ENCODE peak calls at places on chromosomes 7 and 10, in seven cellular contexts. One of them, this sample, is unnamed.

GRCh38 chr7:108431099-108431498 is 25.1 kb downstream of the NRCAM start:
- DNase-seq in neuronal stem cell: no peak
- DNase-seq in mesendoderm: no peak
- DNase-seq in H9: no peak
- DNase-seq in trophoblast cell: no peak
- DNase-seq in mesenchymal stem cell: no peak
- DNase-seq in H1: no peak
- DNase-seq in this sample: no peak

GRCh38 chr10:43845121-43845520 is 196.4 kb upstream of the ZNF32 start:
- DNase-seq in neuronal stem cell: no peak
- DNase-seq in mesendoderm: no peak
- DNase-seq in H9: no peak
- DNase-seq in trophoblast cell: no peak
- DNase-seq in mesenchymal stem cell: no peak
- DNase-seq in H1: no peak
- DNase-seq in this sample: no peak

GRCh38 chr7:53811555-53812079 is 730.6 kb upstream of the VSTM2A start:
- DNase-seq in neuronal stem cell: no peak
- DNase-seq in mesendoderm: no peak
- DNase-seq in H9: no peak
- DNase-seq in trophoblast cell: peak
- DNase-seq in mesenchymal stem cell: no peak
- DNase-seq in H1: no peak
- DNase-seq in this sample: no peak

GRCh38 chr7:131652194-131652593 is 95.8 kb upstream of the PODXL start:
- DNase-seq in neuronal stem cell: no peak
- DNase-seq in mesendoderm: no peak
- DNase-seq in H9: no peak
- DNase-seq in trophoblast cell: no peak
- DNase-seq in mesenchymal stem cell: no peak
- DNase-seq in H1: no peak
- DNase-seq in this sample: no peak

GRCh38 chr10:123614888-123615287 is 51.3 kb upstream of the GPR26 start:
- DNase-seq in neuronal stem cell: peak
- DNase-seq in mesendoderm: peak
- DNase-seq in H9: peak
- DNase-seq in trophoblast cell: peak
- DNase-seq in mesenchymal stem cell: no peak
- DNase-seq in H1: peak
- DNase-seq in this sample: peak

GRCh38 chr7:116142850-116143249 is 67.5 kb upstream of the TES start:
- DNase-seq in neuronal stem cell: no peak
- DNase-seq in mesendoderm: no peak
- DNase-seq in H9: no peak
- DNase-seq in trophoblast cell: no peak
- DNase-seq in mesenchymal stem cell: no peak
- DNase-seq in H1: no peak
- DNase-seq in this sample: no peak

GRCh38 chr7:20033621-20034200 is 183.5 kb downstream of the MACC1 start:
- DNase-seq in neuronal stem cell: no peak
- DNase-seq in mesendoderm: no peak
- DNase-seq in H9: no peak
- DNase-seq in trophoblast cell: peak
- DNase-seq in mesenchymal stem cell: peak
- DNase-seq in H1: no peak
- DNase-seq in this sample: peak

GRCh38 chr10:55233505-55233904 is 432.5 kb upstream of the PCDH15 start:
- DNase-seq in neuronal stem cell: no peak
- DNase-seq in mesendoderm: no peak
- DNase-seq in H9: no peak
- DNase-seq in trophoblast cell: no peak
- DNase-seq in mesenchymal stem cell: no peak
- DNase-seq in H1: no peak
- DNase-seq in this sample: no peak

GRCh38 chr10:112827951-112828350 is 122.1 kb upstream of the TCF7L2 start:
- DNase-seq in neuronal stem cell: no peak
- DNase-seq in mesendoderm: no peak
- DNase-seq in H9: no peak
- DNase-seq in trophoblast cell: peak
- DNase-seq in mesenchymal stem cell: no peak
- DNase-seq in H1: no peak
- DNase-seq in this sample: peak

GRCh38 chr7:32648408-32649156 is 153.3 kb downstream of the AVL9 start:
- DNase-seq in neuronal stem cell: no peak
- DNase-seq in mesendoderm: no peak
- DNase-seq in H9: no peak
- DNase-seq in trophoblast cell: no peak
- DNase-seq in mesenchymal stem cell: no peak
- DNase-seq in H1: no peak
- DNase-seq in this sample: no peak

GRCh38 chr7:140062118-140062527 is 628 bp downstream of the PARP12 start:
- DNase-seq in neuronal stem cell: no peak
- DNase-seq in mesendoderm: no peak
- DNase-seq in H9: peak
- DNase-seq in trophoblast cell: peak
- DNase-seq in mesenchymal stem cell: peak
- DNase-seq in H1: no peak
- DNase-seq in this sample: no peak

GRCh38 chr10:60192986-60193385 is 196.7 kb downstream of the ANK3 start:
- DNase-seq in neuronal stem cell: no peak
- DNase-seq in mesendoderm: no peak
- DNase-seq in H9: no peak
- DNase-seq in trophoblast cell: no peak
- DNase-seq in mesenchymal stem cell: no peak
- DNase-seq in H1: no peak
- DNase-seq in this sample: no peak

GRCh38 chr10:80197972-80198591 is 7.3 kb downstream of the ANXA11 start:
- DNase-seq in neuronal stem cell: no peak
- DNase-seq in mesendoderm: no peak
- DNase-seq in H9: no peak
- DNase-seq in trophoblast cell: no peak
- DNase-seq in mesenchymal stem cell: no peak
- DNase-seq in H1: no peak
- DNase-seq in this sample: no peak

GRCh38 chr7:143954163-143954894 is at the start of gene OR2F1:
- DNase-seq in neuronal stem cell: no peak
- DNase-seq in mesendoderm: no peak
- DNase-seq in H9: no peak
- DNase-seq in trophoblast cell: no peak
- DNase-seq in mesenchymal stem cell: no peak
- DNase-seq in H1: no peak
- DNase-seq in this sample: no peak

GRCh38 chr7:143947111-143947510 is 7.5 kb upstream of the OR2F1 start:
- DNase-seq in neuronal stem cell: no peak
- DNase-seq in mesendoderm: no peak
- DNase-seq in H9: no peak
- DNase-seq in trophoblast cell: no peak
- DNase-seq in mesenchymal stem cell: no peak
- DNase-seq in H1: no peak
- DNase-seq in this sample: no peak

GRCh38 chr7:143945423-143945822 is 9.2 kb upstream of the OR2F1 start:
- DNase-seq in neuronal stem cell: no peak
- DNase-seq in mesendoderm: no peak
- DNase-seq in H9: no peak
- DNase-seq in trophoblast cell: no peak
- DNase-seq in mesenchymal stem cell: no peak
- DNase-seq in H1: no peak
- DNase-seq in this sample: no peak

DNA sequence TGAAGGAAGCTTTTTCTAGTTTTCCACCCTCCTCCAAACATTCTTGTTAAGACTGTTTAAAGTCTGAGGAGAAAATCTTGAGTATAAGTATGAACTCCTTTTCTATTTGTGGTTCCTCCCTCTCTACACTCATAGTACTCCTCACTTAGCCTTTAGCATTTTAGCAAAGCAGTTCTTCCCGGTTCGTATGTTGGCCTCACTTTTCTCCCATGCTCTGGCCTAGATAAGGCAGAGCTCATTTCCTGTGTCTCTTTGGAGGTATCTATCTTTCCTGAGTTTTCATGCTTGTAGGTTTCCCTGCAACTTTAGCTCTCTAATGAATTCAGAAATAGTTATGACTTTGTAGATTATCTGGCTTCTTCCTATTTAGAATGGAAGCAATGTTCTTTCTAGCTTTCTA is 5.9 kb upstream of the OR2F1 start:
- DNase-seq in neuronal stem cell: no peak
- DNase-seq in mesendoderm: no peak
- DNase-seq in H9: no peak
- DNase-seq in trophoblast cell: no peak
- DNase-seq in mesenchymal stem cell: no peak
- DNase-seq in H1: no peak
- DNase-seq in this sample: no peak
- H3K4me2 ChIP-seq in neuronal stem cell: no peak
- H3K4me2 ChIP-seq in mesendoderm: no peak
- H3K4me2 ChIP-seq in H9: no peak
- H3K4me2 ChIP-seq in trophoblast cell: no peak
- H3K4me2 ChIP-seq in mesenchymal stem cell: no peak
- H3K4me2 ChIP-seq in H1: no peak
- H3K4me2 ChIP-seq in this sample: no peak

GRCh38 chr7:10122573-10123100 is 851.0 kb upstream of the PHF14 start:
- DNase-seq in neuronal stem cell: peak
- DNase-seq in mesendoderm: peak
- DNase-seq in H9: no peak
- DNase-seq in trophoblast cell: no peak
- DNase-seq in mesenchymal stem cell: peak
- DNase-seq in H1: no peak
- DNase-seq in this sample: no peak
- H4K8ac ChIP-seq in neuronal stem cell: no peak
- H4K8ac ChIP-seq in mesendoderm: no peak
- H4K8ac ChIP-seq in H9: no peak
- H4K8ac ChIP-seq in trophoblast cell: no peak
- H4K8ac ChIP-seq in mesenchymal stem cell: no peak
- H4K8ac ChIP-seq in H1: no peak
- H4K8ac ChIP-seq in this sample: no peak

DNA sequence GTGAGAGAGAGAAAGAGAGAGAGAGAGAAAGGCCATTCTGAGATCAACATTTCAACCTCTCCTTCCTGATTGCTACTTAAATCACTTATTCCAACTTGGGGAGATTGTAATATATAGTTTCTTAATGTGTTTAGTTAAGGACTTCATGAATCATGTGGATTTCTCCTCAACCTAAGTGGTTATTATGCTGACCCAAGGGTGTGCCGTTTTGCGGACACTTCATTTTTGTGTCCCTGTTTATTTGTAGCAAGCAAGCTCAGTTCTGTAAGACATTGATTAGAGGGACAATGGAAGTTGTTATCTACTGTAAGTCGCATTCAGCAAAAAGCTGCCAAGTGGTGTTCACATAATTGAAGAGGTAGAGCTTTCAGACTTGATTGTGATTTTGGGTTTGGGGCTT is 20.0 kb upstream of the COL1A2 start:
- DNase-seq in neuronal stem cell: no peak
- DNase-seq in mesendoderm: no peak
- DNase-seq in H9: no peak
- DNase-seq in trophoblast cell: no peak
- DNase-seq in mesenchymal stem cell: peak
- DNase-seq in H1: no peak
- DNase-seq in this sample: no peak
- H3K4me2 ChIP-seq in neuronal stem cell: no peak
- H3K4me2 ChIP-seq in mesendoderm: no peak
- H3K4me2 ChIP-seq in H9: peak
- H3K4me2 ChIP-seq in trophoblast cell: peak
- H3K4me2 ChIP-seq in mesenchymal stem cell: peak
- H3K4me2 ChIP-seq in H1: peak
- H3K4me2 ChIP-seq in this sample: peak

DNA sequence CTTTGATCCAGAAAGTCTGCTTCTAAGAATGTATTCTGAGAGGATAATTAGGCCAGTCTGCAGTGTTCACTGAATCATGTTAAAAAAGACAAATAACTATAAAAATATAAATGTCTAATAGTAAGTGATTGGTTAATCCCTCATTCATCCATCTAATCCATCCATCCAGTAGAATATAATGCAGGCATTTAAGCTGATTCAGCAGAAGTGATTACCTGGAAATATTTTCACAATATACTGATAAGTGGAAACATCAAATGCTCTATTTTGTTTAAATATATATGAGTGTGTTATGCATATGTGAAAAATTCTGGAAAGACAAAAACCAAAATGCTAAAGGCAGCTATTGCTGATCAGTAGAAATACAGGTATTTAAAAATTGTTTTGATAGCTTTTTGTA is 152.6 kb downstream of the REEP3 start:
- DNase-seq in neuronal stem cell: no peak
- DNase-seq in mesendoderm: no peak
- DNase-seq in H9: no peak
- DNase-seq in trophoblast cell: no peak
- DNase-seq in mesenchymal stem cell: no peak
- DNase-seq in H1: no peak
- DNase-seq in this sample: no peak
- H4K8ac ChIP-seq in neuronal stem cell: no peak
- H4K8ac ChIP-seq in mesendoderm: no peak
- H4K8ac ChIP-seq in H9: no peak
- H4K8ac ChIP-seq in trophoblast cell: no peak
- H4K8ac ChIP-seq in mesenchymal stem cell: no peak
- H4K8ac ChIP-seq in H1: no peak
- H4K8ac ChIP-seq in this sample: no peak